ENCODE peak calls at places on chromosomes 4 and X, in seven cellular contexts. B is NCI-H774; J is activated T-helper 1 cell treated with anti-CD3 and anti-CD28 coated beads, Interleukin-2, amount 50 U/mL, for 16 hours; S is D341Med; Q is left lobe of liver; O is HCEC 1CT; N is A172. M is an unnamed sample.

GRCh38 chrX:17788439-17788838 is 51.1 kb downstream of the SCML1 start:
- DNase-seq in J (peak), N (peak), S (peak), Q (peak), B (peak), O (no peak), M (peak)

GRCh38 chr4:154503598-154503997 is 12.0 kb upstream of the DCHS2 start:
- DNase-seq in Q (no peak), J (no peak), O (no peak), B (no peak), N (peak), S (no peak), M (peak)

GRCh38 chrX:130654409-130654970 is 248.5 kb downstream of the ENOX2 start:
- DNase-seq in O (no peak), J (no peak), Q (no peak), B (no peak), S (no peak), N (no peak), M (no peak)

GRCh38 chrX:21745756-21746155 is 12.2 kb downstream of the SMPX start:
- DNase-seq in Q (peak), O (peak), S (peak), N (peak), B (no peak), J (peak), M (peak)

GRCh38 chr4:168707205-168707604 is 210.4 kb downstream of the PALLD start:
- DNase-seq in S (no peak), O (no peak), J (no peak), Q (no peak), N (peak), B (no peak), M (no peak)

GRCh38 chr4:74123065-74123728 is 24.2 kb upstream of the CXCL2 start:
- DNase-seq in N (no peak), O (no peak), Q (peak), B (no peak), J (no peak), S (peak), M (peak)

GRCh38 chrX:83845397-83845796 is 15.5 kb upstream of the CYLC1 start:
- DNase-seq in O (peak), B (peak), S (peak), N (peak), Q (no peak), J (no peak), M (peak)

GRCh38 chr4:24477919-24478318 is 106.4 kb downstream of the DHX15 start:
- DNase-seq in Q (no peak), B (no peak), O (peak), N (peak), S (peak), J (no peak), M (no peak)

GRCh38 chrX:3178329-3178728 is 137.1 kb downstream of the ARSF start:
- DNase-seq in B (no peak), S (no peak), Q (no peak), O (no peak), N (no peak), J (no peak), M (no peak)

GRCh38 chr4:74588350-74588749 is 143.4 kb downstream of the AREG start:
- DNase-seq in O (no peak), Q (no peak), N (no peak), J (no peak), B (no peak), S (no peak), M (no peak)

GRCh38 chr4:89283226-89283974 is 24.2 kb downstream of the GPRIN3 start:
- DNase-seq in J (no peak), O (peak), S (no peak), N (peak), Q (no peak), B (no peak), M (no peak)

GRCh38 chrX:101386542-101386885 is 523 bp upstream of the BTK start:
- DNase-seq in J (no peak), S (no peak), O (no peak), B (no peak), Q (no peak), N (no peak), M (no peak)

GRCh38 chrX:1440506-1440905 is 12.2 kb downstream of the ASMTL start:
- DNase-seq in S (no peak), J (no peak), Q (peak), O (no peak), N (no peak), B (no peak), M (no peak)

GRCh38 chrX:24777660-24778059 is 83.9 kb downstream of the POLA1 start:
- DNase-seq in Q (no peak), S (no peak), B (no peak), N (no peak), O (no peak), J (no peak), M (no peak)

GRCh38 chrX:57587607-57588006 is 4.2 kb upstream of the ZXDB start:
- DNase-seq in N (no peak), Q (no peak), B (no peak), O (no peak), S (no peak), J (no peak), M (no peak)

GRCh38 chr4:78145622-78146021 is 88.5 kb downstream of the FRAS1 start:
- DNase-seq in O (no peak), B (no peak), N (no peak), J (no peak), S (no peak), Q (no peak), M (no peak)

GRCh38 chr4:2172627-2173231 is 69.2 kb downstream of the HAUS3 start:
- DNase-seq in Q (no peak), N (no peak), S (no peak), O (no peak), B (no peak), J (no peak), M (no peak)

GRCh38 chr4:140851032-140851636 is 94.9 kb upstream of the TBC1D9 start:
- DNase-seq in Q (no peak), N (peak), J (no peak), S (peak), B (peak), O (peak), M (peak)

GRCh38 chr4:3704669-3705068 is 61.5 kb upstream of the ADRA2C start:
- DNase-seq in S (no peak), J (no peak), N (no peak), B (no peak), O (no peak), Q (no peak), M (no peak)

GRCh38 chr4:116358633-116359222 is 726.6 kb downstream of the TRAM1L1 start:
- DNase-seq in J (no peak), Q (peak), B (no peak), O (peak), N (peak), S (peak), M (peak)